ENCODE peak calls at places on chromosomes 3 and 15, in ten cellular contexts. O is T-helper 17 cell; I is iris pigment epithelial cell; H is KBM-7; Y is CD4-positive, alpha-beta memory T cell; R is activated naive CD8-positive, alpha-beta T cell treated with anti-CD3 and anti-CD28 coated beads, Interleukin-2, amount 50 U/mL, for 24 hours; W is activated T-cell treated with anti-CD3 and anti-CD28 coated beads for 1 hour; E is lower leg skin; J is NCI-H1436 treated with DMSO at 0.1 percent for 48 hours; V is T-helper 2 cell. N is an unnamed sample.

GRCh38 chr3:133937061-133937686 is 41.5 kb upstream of the RAB6B start:
- DNase-seq in O (no peak), I (no peak), H (no peak), Y (no peak), R (no peak), W (no peak), E (peak), J (no peak), V (no peak), N (no peak)

GRCh38 chr3:149247025-149247710 is 25.5 kb upstream of the CP start:
- DNase-seq in O (no peak), I (peak), H (no peak), Y (no peak), R (no peak), W (no peak), E (no peak), J (no peak), V (no peak), N (peak)

GRCh38 chr3:66115858-66116654 is 77.3 kb upstream of the MAGI1 start:
- DNase-seq in O (no peak), I (peak), H (no peak), Y (no peak), R (no peak), W (no peak), E (no peak), J (no peak), V (no peak), N (peak)

GRCh38 chr3:34106879-34107278 is 308.4 kb downstream of the PDCD6IP start:
- DNase-seq in O (no peak), I (peak), H (peak), Y (no peak), R (peak), W (no peak), E (no peak), J (no peak), V (no peak), N (peak)

GRCh38 chr3:189630667-189631372 is 369 bp upstream of the TP63 start:
- DNase-seq in O (no peak), I (peak), H (no peak), Y (peak), R (no peak), W (no peak), E (no peak), J (no peak), V (no peak), N (peak)

GRCh38 chr15:91561371-91562100 is 292.0 kb upstream of the SLCO3A1 start:
- DNase-seq in O (no peak), I (peak), H (no peak), Y (no peak), R (no peak), W (no peak), E (no peak), J (no peak), V (no peak), N (no peak)

GRCh38 chr3:54122046-54122801 is at the start of gene CACNA2D3:
- DNase-seq in O (no peak), I (peak), H (no peak), Y (no peak), R (no peak), W (no peak), E (no peak), J (no peak), V (no peak), N (no peak)

GRCh38 chr15:67105065-67105951 is 39.9 kb downstream of the SMAD3 start:
- DNase-seq in O (no peak), I (peak), H (no peak), Y (no peak), R (no peak), W (no peak), E (no peak), J (no peak), V (no peak), N (peak)

GRCh38 chr3:36648241-36649034 is 115.9 kb downstream of the DCLK3 start:
- DNase-seq in O (no peak), I (peak), H (no peak), Y (no peak), R (no peak), W (no peak), E (no peak), J (no peak), V (no peak), N (peak)

GRCh38 chr3:180319461-180319860 is 282.5 kb upstream of the TTC14 start:
- DNase-seq in O (no peak), I (no peak), H (no peak), Y (no peak), R (no peak), W (no peak), E (no peak), J (no peak), V (no peak), N (no peak)

GRCh38 chr15:51759557-51760070 is 8.2 kb downstream of the TMOD2 start:
- DNase-seq in O (no peak), I (peak), H (peak), Y (no peak), R (no peak), W (no peak), E (no peak), J (no peak), V (no peak), N (peak)

GRCh38 chr15:74133703-74134386 is 3.5 kb downstream of the ISLR2 start:
- DNase-seq in O (no peak), I (no peak), H (no peak), Y (no peak), R (peak), W (no peak), E (no peak), J (no peak), V (no peak), N (no peak)

GRCh38 chr3:188584162-188584529 is 430.2 kb downstream of the LPP start:
- DNase-seq in O (no peak), I (peak), H (peak), Y (no peak), R (no peak), W (no peak), E (no peak), J (no peak), V (no peak), N (peak)

GRCh38 chr3:191634902-191635301 is 173.9 kb downstream of the PYDC2 start:
- DNase-seq in O (no peak), I (no peak), H (no peak), Y (no peak), R (no peak), W (no peak), E (no peak), J (no peak), V (no peak), N (no peak)

GRCh38 chr3:46876313-46877300 is 914 bp upstream of the PTH1R start:
- DNase-seq in O (no peak), I (no peak), H (no peak), Y (no peak), R (no peak), W (no peak), E (no peak), J (no peak), V (no peak), N (no peak)

GRCh38 chr3:45940004-45940780 is 3.1 kb upstream of the CXCR6 start:
- DNase-seq in O (no peak), I (no peak), H (no peak), Y (no peak), R (no peak), W (no peak), E (peak), J (no peak), V (no peak), N (no peak)

GRCh38 chr15:101694261-101694660 is 30.0 kb downstream of the TARS3 start:
- DNase-seq in O (no peak), I (no peak), H (no peak), Y (no peak), R (no peak), W (no peak), E (no peak), J (no peak), V (no peak), N (no peak)

GRCh38 chr3:184656991-184657669 is 54.7 kb downstream of the MAGEF1 start:
- DNase-seq in O (no peak), I (peak), H (no peak), Y (no peak), R (peak), W (no peak), E (no peak), J (no peak), V (no peak), N (peak)

GRCh38 chr3:68986496-68987208 is 26.8 kb downstream of the EOGT start:
- DNase-seq in O (no peak), I (no peak), H (no peak), Y (no peak), R (no peak), W (no peak), E (no peak), J (no peak), V (no peak), N (no peak)

GRCh38 chr15:20355256-20355868 is 186.2 kb downstream of the GOLGA6L6 start:
- DNase-seq in O (no peak), I (no peak), H (no peak), Y (no peak), R (no peak), W (no peak), E (peak), J (no peak), V (no peak), N (no peak)

GRCh38 chr15:91227062-91227461 is 127.0 kb downstream of the SV2B start:
- DNase-seq in O (no peak), I (no peak), H (no peak), Y (no peak), R (no peak), W (no peak), E (no peak), J (no peak), V (no peak), N (no peak)

GRCh38 chr3:44359146-44359751 is 20.7 kb downstream of the TCAIM start:
- DNase-seq in O (no peak), I (no peak), H (no peak), Y (no peak), R (no peak), W (no peak), E (no peak), J (no peak), V (no peak), N (peak)

GRCh38 chr3:10468611-10469354 is 36.6 kb downstream of the ATP2B2 start:
- DNase-seq in O (no peak), I (no peak), H (no peak), Y (no peak), R (no peak), W (no peak), E (no peak), J (no peak), V (no peak), N (no peak)

GRCh38 chr3:133763797-133764734 is 17.9 kb downstream of the TF start:
- DNase-seq in O (no peak), I (no peak), H (no peak), Y (no peak), R (no peak), W (no peak), E (no peak), J (no peak), V (no peak), N (peak)

GRCh38 chr3:195105841-195106417 is 165.0 kb downstream of the XXYLT1 start:
- DNase-seq in O (no peak), I (no peak), H (no peak), Y (no peak), R (no peak), W (no peak), E (no peak), J (no peak), V (no peak), N (no peak)

GRCh38 chr15:94324117-94324826 is 92.9 kb downstream of the MCTP2 start:
- DNase-seq in O (peak), I (peak), H (peak), Y (peak), R (peak), W (peak), E (no peak), J (peak), V (no peak), N (peak)

GRCh38 chr3:39127296-39127906 is 19.9 kb downstream of the TTC21A start:
- DNase-seq in O (no peak), I (no peak), H (no peak), Y (no peak), R (no peak), W (no peak), E (no peak), J (no peak), V (no peak), N (no peak)

GRCh38 chr3:194099215-194099614 is 36.7 kb upstream of the HES1 start:
- DNase-seq in O (no peak), I (no peak), H (no peak), Y (no peak), R (no peak), W (no peak), E (no peak), J (no peak), V (no peak), N (no peak)

GRCh38 chr3:153628591-153628990 is 466.6 kb downstream of the RAP2B start:
- DNase-seq in O (no peak), I (no peak), H (peak), Y (no peak), R (no peak), W (no peak), E (no peak), J (no peak), V (no peak), N (no peak)

GRCh38 chr3:133330043-133330442 is 69.8 kb upstream of the BFSP2 start:
- DNase-seq in O (no peak), I (no peak), H (no peak), Y (no peak), R (no peak), W (no peak), E (no peak), J (no peak), V (no peak), N (peak)

GRCh38 chr15:77565516-77565915 is 67.2 kb downstream of the LINGO1 start:
- DNase-seq in O (no peak), I (no peak), H (no peak), Y (no peak), R (no peak), W (no peak), E (no peak), J (no peak), V (no peak), N (no peak)

GRCh38 chr15:38130739-38131498 is 121.7 kb upstream of the SPRED1 start:
- DNase-seq in O (no peak), I (peak), H (peak), Y (no peak), R (no peak), W (no peak), E (peak), J (no peak), V (no peak), N (peak)

GRCh38 chr3:194117114-194117845 is 18.7 kb upstream of the HES1 start:
- DNase-seq in O (no peak), I (no peak), H (no peak), Y (no peak), R (no peak), W (no peak), E (no peak), J (no peak), V (no peak), N (no peak)

GRCh38 chr3:123141276-123141675 is 60.5 kb upstream of the SEC22A start:
- DNase-seq in O (no peak), I (no peak), H (no peak), Y (no peak), R (no peak), W (no peak), E (no peak), J (no peak), V (no peak), N (no peak)

GRCh38 chr3:117587416-117587815 is 877.8 kb downstream of the TUSC7 start:
- DNase-seq in O (no peak), I (no peak), H (no peak), Y (no peak), R (no peak), W (no peak), E (no peak), J (no peak), V (no peak), N (no peak)

GRCh38 chr3:41933154-41933676 is 28.7 kb downstream of the ULK4 start:
- DNase-seq in O (no peak), I (peak), H (no peak), Y (no peak), R (no peak), W (no peak), E (no peak), J (no peak), V (no peak), N (peak)

N was measured in LHCN-M2.